ENCODE peak calls at places on chromosomes 6 and 20, in five cellular contexts. G is neuronal stem cell; J is lung; N is activated naive CD8-positive, alpha-beta T cell treated with anti-CD3 and anti-CD28 coated beads, Interleukin-2, amount 50 U/mL, for 24 hours; U is activated CD4-positive, alpha-beta T cell treated with anti-CD3 and anti-CD28 coated beads, Interleukin-2, amount 10 ng/mL, durations not matched to agents 7 days and 5 days. M is an unnamed sample.
A peak's percentile ranks its signal among the peaks of the same experiment; 100 is the strongest.

GRCh38 chr6:129544892-129545612 is 164.9 kb downstream of the ARHGAP18 start:
- DNase-seq in G (no peak), J (no peak), N (no peak), U (no peak), M (no peak)

GRCh38 chr6:160962835-160963623 is 28.5 kb upstream of the MAP3K4 start:
- DNase-seq in G (no peak), J (peak; percentile 18), N (no peak), U (no peak), M (no peak)

GRCh38 chr6:43226192-43226851 is 3.0 kb downstream of the DNPH1 start:
- DNase-seq in G (no peak), J (no peak), N (no peak), U (no peak), M (no peak)

GRCh38 chr20:52975024-52975732 is 3.0 kb downstream of the TSHZ2 start:
- DNase-seq in G (no peak), J (no peak), N (no peak), U (no peak), M (no peak)

GRCh38 chr6:158061709-158062461 is 80.2 kb downstream of the SYNJ2 start:
- DNase-seq in G (no peak), J (no peak), N (no peak), U (no peak), M (no peak)

GRCh38 chr20:16362642-16363041 is 210.6 kb downstream of the KIF16B start:
- DNase-seq in G (no peak), J (no peak), N (no peak), U (no peak), M (no peak)

GRCh38 chr6:148855744-148856143 is 108.9 kb downstream of the UST start:
- DNase-seq in G (no peak), J (no peak), N (no peak), U (no peak), M (no peak)

GRCh38 chr6:169851641-169852503 is 100.5 kb downstream of the ERMARD start:
- DNase-seq in G (no peak), J (no peak), N (no peak), U (no peak), M (no peak)

GRCh38 chr6:1591926-1592325 is 17.8 kb upstream of the FOXC1 start:
- DNase-seq in G (no peak), J (no peak), N (no peak), U (no peak), M (no peak)

GRCh38 chr20:19682249-19682648 is 75.8 kb upstream of the RIN2 start:
- DNase-seq in G (no peak), J (no peak), N (no peak), U (no peak), M (no peak)

GRCh38 chr6:10792101-10792500 is 44.5 kb downstream of the TMEM14B start:
- DNase-seq in G (no peak), J (no peak), N (no peak), U (no peak), M (no peak)

GRCh38 chr20:49608752-49609670 is 41.1 kb upstream of the PTGIS start:
- DNase-seq in G (peak; percentile 59), J (peak; percentile 65), N (peak; percentile 80), U (peak; percentile 85), M (peak; percentile 71)

GRCh38 chr6:5215799-5216198 is 45.0 kb downstream of the LYRM4 start:
- DNase-seq in G (no peak), J (no peak), N (no peak), U (no peak), M (no peak)

GRCh38 chr6:86683132-86683908 is 254.0 kb upstream of the HTR1E start:
- DNase-seq in G (no peak), J (no peak), N (no peak), U (no peak), M (no peak)

GRCh38 chr6:121523628-121524027 is 88.2 kb downstream of the GJA1 start:
- DNase-seq in G (no peak), J (no peak), N (no peak), U (no peak), M (no peak)

GRCh38 chr6:150272264-150272975 is 96.4 kb upstream of the IYD start:
- DNase-seq in G (no peak), J (no peak), N (no peak), U (no peak), M (no peak)

GRCh38 chr20:3068075-3068474 is 3.3 kb upstream of the OXT start:
- DNase-seq in G (no peak), J (no peak), N (no peak), U (no peak), M (no peak)

GRCh38 chr20:61589055-61589385 is 337.0 kb downstream of the CDH4 start:
- DNase-seq in G (no peak), J (no peak), N (no peak), U (no peak), M (no peak)

GRCh38 chr6:130973521-130974277 is 89.3 kb downstream of the EPB41L2 start:
- DNase-seq in G (no peak), J (no peak), N (no peak), U (no peak), M (no peak)

GRCh38 chr6:81795890-81796289 is 43.4 kb upstream of the TENT5A start:
- DNase-seq in G (no peak), J (no peak), N (no peak), U (no peak), M (no peak)

GRCh38 chr6:14046476-14047068 is 71.0 kb upstream of the CD83 start:
- DNase-seq in G (peak; percentile 38), J (peak; percentile 49), N (peak; percentile 40), U (peak; percentile 51), M (peak; percentile 36)

GRCh38 chr20:60752741-60753420 is 499.2 kb upstream of the CDH4 start:
- DNase-seq in G (no peak), J (no peak), N (no peak), U (no peak), M (no peak)

GRCh38 chr20:33647603-33648395 is 14.3 kb upstream of the C20orf144 start:
- DNase-seq in G (no peak), J (no peak), N (no peak), U (no peak), M (no peak)

GRCh38 chr6:153084393-153084792 is 46.7 kb downstream of the RGS17 start:
- DNase-seq in G (no peak), J (no peak), N (no peak), U (no peak), M (no peak)

GRCh38 chr6:143607959-143608358 is 69.8 kb upstream of the PHACTR2 start:
- DNase-seq in G (no peak), J (no peak), N (no peak), U (no peak), M (peak; percentile 21)

GRCh38 chr6:4055420-4056041 is 23.4 kb downstream of the FAM217A start:
- DNase-seq in G (no peak), J (no peak), N (no peak), U (peak; percentile 15), M (no peak)

GRCh38 chr6:93721386-93722048 is 302.2 kb upstream of the EPHA7 start:
- DNase-seq in G (peak; percentile 45), J (no peak), N (no peak), U (no peak), M (no peak)

GRCh38 chr6:132731086-132731485 is 17.2 kb upstream of the VNN1 start:
- DNase-seq in G (no peak), J (no peak), N (no peak), U (no peak), M (no peak)

GRCh38 chr6:168526841-168527281 is 85.9 kb downstream of the SMOC2 start:
- DNase-seq in G (no peak), J (peak; percentile 48), N (no peak), U (no peak), M (no peak)

GRCh38 chr6:162421004-162421403 is 306.6 kb downstream of the PRKN start:
- DNase-seq in G (no peak), J (no peak), N (no peak), U (no peak), M (no peak)

GRCh38 chr6:163309491-163310026 is 105.0 kb upstream of the QKI start:
- DNase-seq in G (no peak), J (no peak), N (no peak), U (no peak), M (no peak)

GRCh38 chr20:21357851-21358250 is 39.5 kb downstream of the NKX2-4 start:
- DNase-seq in G (no peak), J (no peak), N (no peak), U (no peak), M (no peak)

GRCh38 chr20:13571662-13572061 is 67.1 kb downstream of the TASP1 start:
- DNase-seq in G (no peak), J (no peak), N (no peak), U (no peak), M (no peak)

GRCh38 chr6:33827546-33828451 is 24.0 kb upstream of the MLN start:
- DNase-seq in G (no peak), J (no peak), N (no peak), U (no peak), M (no peak)

GRCh38 chr20:35648836-35649235 is 15.9 kb downstream of the CPNE1 start:
- DNase-seq in G (no peak), J (no peak), N (no peak), U (no peak), M (no peak)

GRCh38 chr20:4748847-4749246 is 27.1 kb downstream of the PRND start:
- DNase-seq in G (no peak), J (no peak), N (no peak), U (no peak), M (no peak)

GRCh38 chr6:80029442-80029841 is 25.0 kb downstream of the TTK start:
- DNase-seq in G (no peak), J (no peak), N (no peak), U (no peak), M (no peak)

GRCh38 chr6:11744101-11744500 is 34.5 kb downstream of the ADTRP start:
- DNase-seq in G (no peak), J (no peak), N (no peak), U (no peak), M (no peak)

GRCh38 chr20:32206383-32207210 is 946 bp downstream of the PLAGL2 start:
- DNase-seq in G (no peak), J (no peak), N (peak; percentile 36), U (no peak), M (no peak)

M was measured in NCI-H2171.